ENCODE peak calls at places on chromosome 1, in seven cellular contexts. C, T, J, W, R, H and Z are unnamed samples.
A peak's percentile ranks its signal among the peaks of the same experiment; 100 is the strongest.

GRCh38 chr1:153617677-153618076 is 1.6 kb upstream of the S100A14 start:
- DNase-seq in C (peak; percentile 81), T (peak; percentile 75), J (peak; percentile 37), W (no peak), R (peak; percentile 81), H (no peak), Z (no peak)

GRCh38 chr1:245153645-245154428 is 948 bp upstream of the KIF26B start:
- DNase-seq in C (no peak), T (peak; percentile 18), J (peak; percentile 26), W (peak; percentile 70), R (peak; percentile 62), H (no peak), Z (no peak)

GRCh38 chr1:41023279-41023990 is 1.9 kb upstream of the SLFNL1 start:
- DNase-seq in C (no peak), T (no peak), J (no peak), W (no peak), R (peak; percentile 51), H (no peak), Z (no peak)

GRCh38 chr1:224763126-224763764 is 147.1 kb downstream of the CNIH3 start:
- DNase-seq in C (peak; percentile 23), T (no peak), J (no peak), W (no peak), R (peak; percentile 31), H (no peak), Z (no peak)

GRCh38 chr1:168342572-168343280 is 62.0 kb downstream of the TBX19 start:
- DNase-seq in C (peak; percentile 87), T (peak; percentile 89), J (peak; percentile 69), W (peak; percentile 91), R (peak; percentile 94), H (peak; percentile 46), Z (peak; percentile 87)

GRCh38 chr1:196667131-196667530 is 15.3 kb downstream of the CFH start:
- DNase-seq in C (no peak), T (no peak), J (no peak), W (no peak), R (peak; percentile 29), H (no peak), Z (no peak)

GRCh38 chr1:6329851-6330250 is 63.7 kb downstream of the ACOT7 start:
- DNase-seq in C (no peak), T (no peak), J (no peak), W (no peak), R (peak; percentile 57), H (no peak), Z (no peak)

GRCh38 chr1:109804660-109805059 is 40.9 kb upstream of the EPS8L3 start:
- DNase-seq in C (no peak), T (no peak), J (no peak), W (peak; percentile 2), R (no peak), H (no peak), Z (no peak)

GRCh38 chr1:184222561-184223157 is 164.2 kb upstream of the C1orf21 start:
- DNase-seq in C (peak; percentile 43), T (peak; percentile 48), J (no peak), W (no peak), R (peak; percentile 71), H (no peak), Z (no peak)

GRCh38 chr1:35454616-35455015 is 102.6 kb downstream of the KIAA0319L start:
- DNase-seq in C (no peak), T (no peak), J (no peak), W (no peak), R (peak; percentile 89), H (no peak), Z (no peak)

GRCh38 chr1:197469620-197470210 is 201.7 kb downstream of the CRB1 start:
- DNase-seq in C (no peak), T (no peak), J (no peak), W (no peak), R (no peak), H (no peak), Z (no peak)

GRCh38 chr1:150001415-150001814 is 9.1 kb downstream of the OTUD7B start:
- DNase-seq in C (no peak), T (no peak), J (no peak), W (no peak), R (no peak), H (no peak), Z (no peak)

GRCh38 chr1:1143636-1144035 is 27.7 kb upstream of the C1orf159 start:
- DNase-seq in C (no peak), T (no peak), J (no peak), W (no peak), R (no peak), H (no peak), Z (no peak)

GRCh38 chr1:23585321-23586022 is 26.2 kb upstream of the ID3 start:
- DNase-seq in C (peak; percentile 72), T (no peak), J (no peak), W (no peak), R (peak; percentile 98), H (no peak), Z (no peak)

GRCh38 chr1:182149411-182149965 is 88.0 kb upstream of the ZNF648 start:
- DNase-seq in C (peak; percentile 34), T (peak; percentile 35), J (no peak), W (no peak), R (peak; percentile 95), H (no peak), Z (no peak)

GRCh38 chr1:180945151-180945550 is 32.5 kb downstream of the KIAA1614 start:
- DNase-seq in C (no peak), T (no peak), J (no peak), W (no peak), R (no peak), H (no peak), Z (no peak)

GRCh38 chr1:173295391-173295790 is 88.3 kb upstream of the TNFSF4 start:
- DNase-seq in C (no peak), T (no peak), J (no peak), W (no peak), R (peak; percentile 45), H (no peak), Z (no peak)
- H3K27ac ChIP-seq in C (no peak overlapping the region), T (no peak overlapping the region), J (no peak overlapping the region), W (no peak overlapping the region), R (peak overlapping the region; percentile 37), H (no peak overlapping the region), Z (no peak overlapping the region)

GRCh38 chr1:36476945-36477344 is 5.8 kb downstream of the CSF3R start:
- DNase-seq in C (no peak), T (no peak), J (no peak), W (no peak), R (no peak), H (no peak), Z (no peak)
- H3K36me3 ChIP-seq in C (no peaks in the 10 kb centered on the region), T (no peaks in the 10 kb centered on the region), J (no peaks in the 10 kb centered on the region), W (no peaks in the 10 kb centered on the region), R (no peaks in the 10 kb centered on the region), H (no peaks in the 10 kb centered on the region), Z (no peaks in the 10 kb centered on the region)

GRCh38 chr1:228989676-228989991 is 254.4 kb downstream of the RHOU start:
- DNase-seq in C (no peak), T (no peak), J (no peak), W (no peak), R (no peak), H (no peak), Z (no peak)
- H3K27ac ChIP-seq in C (no peak overlapping the region), T (peak overlapping the region; percentile 58), J (no peak overlapping the region), W (peak overlapping the region; percentile 65), R (no peak overlapping the region), H (no peak overlapping the region), Z (peak overlapping the region; percentile 76)

GRCh38 chr1:42210421-42211133 is 46.0 kb upstream of the GUCA2A start:
- DNase-seq in C (no peak), T (no peak), J (no peak), W (no peak), R (peak; percentile 86), H (no peak), Z (no peak)

GRCh38 chr1:42206164-42206563 is 41.6 kb upstream of the GUCA2A start:
- DNase-seq in C (no peak), T (no peak), J (no peak), W (no peak), R (no peak), H (no peak), Z (no peak)

GRCh38 chr1:42214447-42214871 is 49.9 kb upstream of the GUCA2A start:
- DNase-seq in C (no peak), T (no peak), J (no peak), W (no peak), R (peak; percentile 72), H (no peak), Z (no peak)

GRCh38 chr1:42209516-42210370 is 45.2 kb upstream of the GUCA2A start:
- DNase-seq in C (no peak), T (no peak), J (no peak), W (no peak), R (peak; percentile 32), H (no peak), Z (no peak)

GRCh38 chr1:42211224-42211623 is 46.7 kb upstream of the GUCA2A start:
- DNase-seq in C (no peak), T (no peak), J (no peak), W (no peak), R (peak; percentile 73), H (no peak), Z (no peak)
- H3K36me3 ChIP-seq in C (no peaks in the 10 kb centered on the region), T (no peaks in the 10 kb centered on the region), J (no peaks in the 10 kb centered on the region), W (no peaks in the 10 kb centered on the region), R (no peaks in the 10 kb centered on the region), H (no peaks in the 10 kb centered on the region), Z (no peaks in the 10 kb centered on the region)

GRCh38 chr1:117092594-117092993 is 29.0 kb downstream of the TRIM45 start:
- DNase-seq in C (no peak), T (no peak), J (no peak), W (no peak), R (no peak), H (no peak), Z (no peak)
- H3K27ac ChIP-seq in C (peak overlapping the region; percentile 98), T (no peak overlapping the region), J (no peak overlapping the region), W (no peak overlapping the region), R (peak overlapping the region; percentile 89), H (peak overlapping the region; percentile 66), Z (peak overlapping the region; percentile 36)

GRCh38 chr1:236829085-236829484 is 34.0 kb downstream of the MTR start:
- DNase-seq in C (no peak), T (no peak), J (no peak), W (no peak), R (no peak), H (no peak), Z (no peak)
- H3K36me3 ChIP-seq in C (peaks cover 16% of the 10 kb centered on the region), T (peaks cover 46% of the 10 kb centered on the region), J (peaks cover 9% of the 10 kb centered on the region), W (peaks cover 93% of the 10 kb centered on the region), R (peaks cover 53% of the 10 kb centered on the region), H (peaks cover 20% of the 10 kb centered on the region), Z (peaks cover 78% of the 10 kb centered on the region)